ENCODE peak calls at places on chromosomes 16 and 17, in ten cellular contexts. P is body of pancreas; V is heart right ventricle; I is CD8-positive, alpha-beta T cell; U is PC-3; M is transverse colon; Y is vagina; E is colonic mucosa; S is AG04450; K is OCI-LY7. H is an unnamed sample.

GRCh38 chr16:72858611-72859493 is 189.1 kb downstream of the ZFHX3 start:
- DNase-seq in P (no peak), V (no peak), I (no peak), U (no peak), M (no peak), Y (no peak), E (no peak), S (no peak), K (no peak), H (peak)

GRCh38 chr17:1573932-1574696 is 11.5 kb upstream of the PITPNA start:
- DNase-seq in P (peak), V (peak), I (peak), U (peak), M (peak), Y (no peak), E (peak), S (peak), K (peak), H (peak)

GRCh38 chr17:37025847-37026533 is 77.2 kb downstream of the AATF start:
- DNase-seq in P (no peak), V (no peak), I (no peak), U (no peak), M (no peak), Y (no peak), E (no peak), S (no peak), K (no peak), H (no peak)

GRCh38 chr16:19559242-19559910 is 3.9 kb downstream of the VPS35L start:
- DNase-seq in P (no peak), V (no peak), I (peak), U (peak), M (no peak), Y (no peak), E (peak), S (peak), K (peak), H (no peak)

GRCh38 chr17:71430281-71430680 is 690.5 kb upstream of the SOX9 start:
- DNase-seq in P (no peak), V (no peak), I (no peak), U (peak), M (no peak), Y (no peak), E (no peak), S (no peak), K (no peak), H (no peak)

GRCh38 chr17:64160378-64160777 is 30.4 kb upstream of the ERN1 start:
- DNase-seq in P (no peak), V (no peak), I (no peak), U (no peak), M (no peak), Y (no peak), E (no peak), S (no peak), K (no peak), H (no peak)

GRCh38 chr16:4059969-4060368 is 56.3 kb downstream of the ADCY9 start:
- DNase-seq in P (no peak), V (no peak), I (peak), U (no peak), M (no peak), Y (no peak), E (peak), S (no peak), K (no peak), H (no peak)

GRCh38 chr17:76146053-76146875 is 5.2 kb upstream of the FOXJ1 start:
- DNase-seq in P (no peak), V (no peak), I (peak), U (peak), M (no peak), Y (no peak), E (no peak), S (no peak), K (peak), H (no peak)

GRCh38 chr16:88769617-88770458 is 15.2 kb downstream of the PIEZO1 start:
- DNase-seq in P (peak), V (no peak), I (no peak), U (peak), M (peak), Y (no peak), E (peak), S (no peak), K (peak), H (no peak)

GRCh38 chr17:10646393-10646990 is 10.6 kb downstream of the MYH3 start:
- DNase-seq in P (peak), V (peak), I (peak), U (peak), M (peak), Y (no peak), E (peak), S (peak), K (peak), H (peak)

GRCh38 chr17:77875051-77875780 is 83.3 kb upstream of the TNRC6C start:
- DNase-seq in P (no peak), V (no peak), I (no peak), U (no peak), M (no peak), Y (no peak), E (no peak), S (no peak), K (no peak), H (no peak)

GRCh38 chr17:27993723-27994310 is 48.7 kb upstream of the NLK start:
- DNase-seq in P (no peak), V (no peak), I (no peak), U (peak), M (no peak), Y (no peak), E (no peak), S (no peak), K (no peak), H (no peak)

GRCh38 chr17:41849251-41849990 is 11.8 kb downstream of the KLHL10 start:
- DNase-seq in P (no peak), V (no peak), I (no peak), U (no peak), M (no peak), Y (no peak), E (no peak), S (no peak), K (no peak), H (no peak)
- H3K27ac ChIP-seq in P (no peak), V (peak), I (no peak), U (no peak), M (no peak), Y (no peak), E (no peak), S (no peak), K (no peak), H (no peak)

GRCh38 chr17:42431758-42432161 is 8.7 kb upstream of the CAVIN1 start:
- DNase-seq in P (no peak), V (no peak), I (no peak), U (no peak), M (no peak), Y (no peak), E (no peak), S (no peak), K (no peak), H (no peak)

GRCh38 chr17:42423766-42424165 is 710 bp upstream of the CAVIN1 start:
- DNase-seq in P (no peak), V (no peak), I (no peak), U (no peak), M (no peak), Y (no peak), E (no peak), S (no peak), K (no peak), H (no peak)

GRCh38 chr17:42424991-42425610 is 2.0 kb upstream of the CAVIN1 start:
- DNase-seq in P (no peak), V (no peak), I (no peak), U (no peak), M (no peak), Y (no peak), E (no peak), S (no peak), K (no peak), H (no peak)

GRCh38 chr17:42429726-42430464 is 6.8 kb upstream of the CAVIN1 start:
- DNase-seq in P (peak), V (no peak), I (no peak), U (no peak), M (no peak), Y (no peak), E (no peak), S (no peak), K (peak), H (no peak)

DNA sequence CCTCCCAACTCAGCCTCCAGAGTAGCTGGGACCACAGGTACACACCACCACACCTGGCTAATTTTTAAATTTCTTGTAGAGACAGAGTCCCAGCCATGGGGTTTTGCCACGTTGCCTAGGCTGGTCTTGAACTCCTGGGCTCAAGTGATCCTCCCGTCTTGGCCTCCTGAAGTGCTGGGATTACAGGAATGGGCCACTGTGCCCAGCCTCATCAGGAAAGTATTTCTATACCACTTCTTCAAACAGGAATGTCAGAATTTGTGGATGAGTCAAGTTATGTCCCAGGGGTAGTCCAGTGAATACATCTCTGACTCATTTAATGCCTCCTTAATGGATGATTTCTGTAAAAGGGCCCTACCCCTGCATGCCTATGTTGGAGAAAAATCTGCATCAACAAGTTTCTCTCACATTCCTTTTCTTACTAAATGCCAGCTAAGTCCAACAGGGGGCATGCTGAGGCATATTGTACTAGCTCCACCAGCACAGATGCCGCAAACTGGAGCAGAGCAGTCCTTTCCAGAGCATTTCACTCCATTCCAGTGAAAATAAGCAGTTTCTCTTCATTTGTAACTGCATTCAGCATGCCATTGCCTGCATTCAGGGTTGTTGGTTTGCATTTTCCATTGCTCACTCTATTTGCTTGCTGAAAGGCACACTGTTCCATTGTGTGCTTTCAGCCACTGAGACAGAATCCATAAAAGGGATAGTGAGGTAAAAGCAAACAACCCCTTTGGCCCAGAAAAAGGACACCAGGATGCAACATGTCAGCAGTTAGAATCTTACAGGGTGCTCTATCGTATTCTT is 5.3 kb upstream of the CAVIN1 start:
- DNase-seq in P (peak), V (no peak), I (peak), U (no peak), M (peak), Y (no peak), E (peak), S (peak), K (peak), H (peak)
- H3K27ac ChIP-seq in P (no peak), V (no peak), I (no peak), U (no peak), M (peak), Y (peak), E (no peak), S (peak), K (no peak), H (peak)

DNA sequence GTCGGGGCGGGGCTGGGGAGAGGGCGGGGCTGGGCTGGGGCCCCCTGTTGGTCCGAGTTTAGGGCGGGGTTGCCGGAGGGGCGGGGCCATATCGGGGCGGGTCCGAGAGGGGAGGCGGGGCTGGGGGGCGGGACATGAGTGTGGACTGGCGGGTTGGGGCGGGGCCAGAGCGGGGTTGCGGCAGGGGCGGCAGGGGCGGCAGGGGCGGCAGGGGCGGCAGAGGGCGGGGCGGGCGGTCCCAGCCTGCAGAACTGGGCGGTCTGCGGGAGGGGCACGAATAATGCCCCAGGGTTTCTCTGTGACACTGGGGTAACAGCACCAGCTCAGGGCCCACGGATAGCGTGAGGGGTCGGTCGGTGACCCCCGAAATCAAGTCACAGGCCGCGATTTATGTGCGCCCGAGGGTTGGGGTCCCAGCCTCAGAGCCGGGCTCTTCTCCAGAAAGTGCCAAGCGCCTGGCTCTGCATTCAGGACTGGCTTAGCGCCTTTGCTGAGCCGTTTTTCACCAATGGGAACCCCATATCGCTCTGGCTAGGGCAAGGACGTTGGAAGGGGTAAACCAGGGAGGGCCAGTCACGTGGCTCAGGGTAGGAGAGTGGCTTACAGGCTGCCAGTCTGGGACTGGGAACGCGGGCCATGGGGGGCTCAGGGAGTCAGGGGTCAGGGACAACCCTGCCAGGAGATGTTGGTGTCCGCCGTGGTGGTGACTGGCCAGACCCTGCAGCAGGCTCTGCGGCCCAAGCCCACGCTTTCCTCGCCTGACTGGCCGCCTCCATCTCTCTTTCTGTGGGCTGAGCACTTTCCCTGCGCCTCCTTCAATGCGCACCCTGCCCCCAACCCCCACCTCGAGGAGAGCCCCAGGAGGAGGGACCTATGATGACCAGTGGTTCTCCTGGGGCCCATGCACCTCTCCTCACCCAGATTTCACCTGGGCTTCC is 1.2 kb upstream of the METTL26 start:
- DNase-seq in P (peak), V (peak), I (peak), U (peak), M (peak), Y (no peak), E (peak), S (peak), K (peak), H (peak)
- H3K27ac ChIP-seq in P (peak), V (peak), I (peak), U (no peak), M (peak), Y (peak), E (peak), S (no peak), K (peak), H (peak)

GRCh38 chr17:2876467-2876866 is 80.2 kb downstream of the RAP1GAP2 start:
- DNase-seq in P (no peak), V (no peak), I (no peak), U (no peak), M (no peak), Y (no peak), E (no peak), S (no peak), K (no peak), H (no peak)
- H3K27ac ChIP-seq in P (no peak), V (no peak), I (no peak), U (no peak), M (no peak), Y (no peak), E (no peak), S (no peak), K (no peak), H (no peak)

GRCh38 chr17:35486920-35487727 is 38.6 kb upstream of the SLFN13 start:
- DNase-seq in P (peak), V (peak), I (peak), U (no peak), M (peak), Y (no peak), E (peak), S (peak), K (no peak), H (no peak)
- H3K27ac ChIP-seq in P (no peak), V (peak), I (peak), U (no peak), M (peak), Y (peak), E (no peak), S (no peak), K (no peak), H (no peak)

GRCh38 chr16:14132696-14133048 is 61.6 kb downstream of the MRTFB start:
- DNase-seq in P (no peak), V (no peak), I (no peak), U (no peak), M (no peak), Y (no peak), E (no peak), S (peak), K (no peak), H (no peak)
- H3K27ac ChIP-seq in P (no peak), V (no peak), I (no peak), U (no peak), M (no peak), Y (no peak), E (no peak), S (no peak), K (no peak), H (no peak)

GRCh38 chr16:70717817-70718216 is 32.0 kb upstream of the MTSS2 start:
- DNase-seq in P (no peak), V (no peak), I (no peak), U (no peak), M (no peak), Y (no peak), E (no peak), S (no peak), K (no peak), H (no peak)
- H3K27ac ChIP-seq in P (no peak), V (no peak), I (no peak), U (no peak), M (no peak), Y (peak), E (no peak), S (no peak), K (no peak), H (peak)

H was measured in caudate nucleus.